ENCODE peak calls at places on chromosomes 4 and X, in seven cellular contexts. S is NCI-H1436, H is head of caudate nucleus, K is GM12865, W is NCI-H1092, V is BE2C, J is GDM1. G is an unnamed sample.

GRCh38 chrX:85107407-85107806 is 103.7 kb downstream of the APOOL start:
- DNase-seq in H (no peak), V (peak; percentile 5), W (no peak), J (no peak), K (no peak), S (no peak), G (no peak)

GRCh38 chr4:169485791-169486742 is 126.3 kb downstream of the NEK1 start:
- DNase-seq in J (peak; percentile 26), W (peak; percentile 6), H (peak; percentile 34), K (peak; percentile 77), V (peak; percentile 34), S (peak; percentile 47), G (peak; percentile 65)

GRCh38 chr4:19615086-19615689 is 636.5 kb upstream of the SLIT2 start:
- DNase-seq in W (no peak), K (no peak), H (no peak), S (no peak), V (no peak), J (no peak), G (peak; percentile 77)

GRCh38 chr4:13849778-13850177 is 222.3 kb upstream of the BOD1L1 start:
- DNase-seq in H (no peak), J (no peak), K (no peak), V (no peak), S (no peak), W (no peak), G (no peak)

GRCh38 chr4:117249333-117249732 is 164.0 kb upstream of the TRAM1L1 start:
- DNase-seq in J (no peak), S (no peak), H (no peak), V (no peak), K (peak; percentile 38), W (no peak), G (peak; percentile 73)

GRCh38 chr4:8546766-8547107 is 33.5 kb upstream of the GPR78 start:
- DNase-seq in J (no peak), V (no peak), K (no peak), H (no peak), S (no peak), W (no peak), G (no peak)

GRCh38 chr4:92646826-92647225 is 343.1 kb downstream of the GRID2 start:
- DNase-seq in H (no peak), J (no peak), V (no peak), W (no peak), S (no peak), K (no peak), G (no peak)

GRCh38 chrX:124042042-124042441 is 80.5 kb downstream of the STAG2 start:
- DNase-seq in W (no peak), S (no peak), H (no peak), K (no peak), J (no peak), V (no peak), G (no peak)

GRCh38 chr4:116016201-116016600 is 902.8 kb upstream of the NDST4 start:
- DNase-seq in S (no peak), K (peak; percentile 29), J (no peak), V (no peak), W (no peak), H (no peak), G (peak; percentile 54)

GRCh38 chr4:26001816-26002215 is 87.8 kb downstream of the SMIM20 start:
- DNase-seq in J (no peak), H (no peak), W (no peak), K (no peak), V (no peak), S (no peak), G (no peak)

GRCh38 chr4:127586922-127587571 is 45.7 kb upstream of the INTU start:
- DNase-seq in J (peak; percentile 24), V (peak; percentile 32), W (peak; percentile 38), K (peak; percentile 44), H (no peak), S (no peak), G (peak; percentile 50)

GRCh38 chr4:55397521-55398321 is 2.0 kb downstream of the TMEM165 start:
- DNase-seq in S (peak; percentile 18), W (no peak), H (no peak), J (no peak), V (no peak), K (peak; percentile 30), G (peak; percentile 17)

GRCh38 chr4:8409271-8410065 is 31.1 kb downstream of the ACOX3 start:
- DNase-seq in S (no peak), V (peak; percentile 74), H (no peak), J (peak; percentile 71), W (no peak), K (peak; percentile 38), G (no peak)

GRCh38 chr4:7252510-7253340 is 60.4 kb downstream of the SORCS2 start:
- DNase-seq in K (no peak), J (no peak), W (no peak), H (no peak), S (no peak), V (no peak), G (no peak)

GRCh38 chr4:123744664-123745290 is 348.2 kb downstream of the SPRY1 start:
- DNase-seq in V (no peak), J (no peak), S (no peak), K (peak; percentile 13), H (no peak), W (no peak), G (peak; percentile 61)